ENCODE peak calls at places on chromosomes 16 and 17, in nine cellular contexts. G, W, E, F, H, X, K, P and Y are unnamed samples.

GRCh38 chr16:25110392-25110947 is 1.1 kb upstream of the LCMT1 start:
- DNase-seq in G (peak), W (no peak), E (no peak), F (no peak), H (no peak), X (no peak), K (no peak), P (no peak), Y (no peak)

GRCh38 chr16:84055366-84055765 is 12.8 kb upstream of the SLC38A8 start:
- DNase-seq in G (no peak), W (peak), E (no peak), F (no peak), H (no peak), X (no peak), K (no peak), P (no peak), Y (no peak)

GRCh38 chr16:66300501-66300900 is 66.0 kb upstream of the CDH5 start:
- DNase-seq in G (no peak), W (no peak), E (no peak), F (no peak), H (no peak), X (no peak), K (no peak), P (no peak), Y (no peak)

GRCh38 chr17:60353773-60354172 is 38.2 kb downstream of the USP32 start:
- DNase-seq in G (no peak), W (no peak), E (no peak), F (no peak), H (no peak), X (no peak), K (no peak), P (no peak), Y (no peak)

GRCh38 chr16:2742323-2743006 is 10.0 kb upstream of the SRRM2 start:
- DNase-seq in G (no peak), W (peak), E (no peak), F (no peak), H (no peak), X (no peak), K (no peak), P (no peak), Y (no peak)

GRCh38 chr17:13704333-13704732 is 102.6 kb upstream of the HS3ST3A1 start:
- DNase-seq in G (no peak), W (no peak), E (no peak), F (peak), H (no peak), X (no peak), K (peak), P (no peak), Y (no peak)

GRCh38 chr17:56230660-56231059 is 77.4 kb downstream of the ANKFN1 start:
- DNase-seq in G (no peak), W (peak), E (no peak), F (no peak), H (peak), X (no peak), K (peak), P (no peak), Y (no peak)

GRCh38 chr16:11256657-11257130 is 690 bp upstream of the SOCS1 start:
- DNase-seq in G (no peak), W (peak), E (no peak), F (peak), H (peak), X (peak), K (peak), P (no peak), Y (no peak)

GRCh38 chr17:57988301-57989010 is 402 bp upstream of the VEZF1 start:
- DNase-seq in G (peak), W (peak), E (peak), F (peak), H (peak), X (peak), K (peak), P (peak), Y (peak)

GRCh38 chr16:3579776-3580175 is 2.6 kb upstream of the NLRC3 start:
- DNase-seq in G (no peak), W (no peak), E (no peak), F (no peak), H (no peak), X (no peak), K (no peak), P (no peak), Y (no peak)

GRCh38 chr17:2883544-2884203 is 87.4 kb downstream of the RAP1GAP2 start:
- DNase-seq in G (no peak), W (peak), E (no peak), F (peak), H (no peak), X (no peak), K (peak), P (no peak), Y (peak)

GRCh38 chr17:64315032-64315490 is 52.0 kb upstream of the TEX2 start:
- DNase-seq in G (peak), W (peak), E (no peak), F (no peak), H (peak), X (peak), K (peak), P (peak), Y (no peak)

GRCh38 chr17:72030067-72030899 is 90.5 kb upstream of the SOX9 start:
- DNase-seq in G (peak), W (peak), E (peak), F (peak), H (peak), X (no peak), K (peak), P (peak), Y (peak)

GRCh38 chr16:9334091-9334490 is 242.6 kb downstream of the HAPSTR1 start:
- DNase-seq in G (no peak), W (no peak), E (no peak), F (no peak), H (no peak), X (no peak), K (no peak), P (no peak), Y (no peak)

GRCh38 chr16:48041861-48042435 is 113.8 kb downstream of the ABCC12 start:
- DNase-seq in G (peak), W (no peak), E (no peak), F (no peak), H (no peak), X (no peak), K (no peak), P (no peak), Y (no peak)

GRCh38 chr16:13510425-13511151 is 409.4 kb upstream of the ERCC4 start:
- DNase-seq in G (no peak), W (no peak), E (no peak), F (no peak), H (no peak), X (no peak), K (no peak), P (no peak), Y (no peak)

GRCh38 chr16:50021509-50021908 is 3.5 kb upstream of the CNEP1R1 start:
- DNase-seq in G (no peak), W (no peak), E (peak), F (peak), H (no peak), X (no peak), K (peak), P (no peak), Y (no peak)

GRCh38 chr17:48258317-48258716 is 150.8 kb downstream of the SNX11 start:
- DNase-seq in G (no peak), W (no peak), E (no peak), F (no peak), H (no peak), X (no peak), K (no peak), P (no peak), Y (no peak)

GRCh38 chr16:19184823-19185509 is 16.9 kb downstream of the SYT17 start:
- DNase-seq in G (no peak), W (no peak), E (no peak), F (peak), H (no peak), X (no peak), K (no peak), P (no peak), Y (no peak)

GRCh38 chr16:5042574-5043171 is 8.9 kb upstream of the NAGPA start:
- DNase-seq in G (no peak), W (no peak), E (no peak), F (peak), H (no peak), X (no peak), K (no peak), P (no peak), Y (peak)

GRCh38 chr16:77402118-77402517 is 32.7 kb downstream of the ADAMTS18 start:
- DNase-seq in G (peak), W (no peak), E (no peak), F (no peak), H (no peak), X (no peak), K (no peak), P (no peak), Y (no peak)

GRCh38 chr16:10172848-10173655 is 9.2 kb downstream of the GRIN2A start:
- DNase-seq in G (peak), W (no peak), E (peak), F (no peak), H (no peak), X (no peak), K (no peak), P (no peak), Y (peak)

GRCh38 chr16:11161974-11162373 is 94.0 kb downstream of the SOCS1 start:
- DNase-seq in G (peak), W (no peak), E (no peak), F (no peak), H (no peak), X (no peak), K (peak), P (no peak), Y (no peak)

GRCh38 chr17:14840616-14841231 is 424.4 kb downstream of the PMP22 start:
- DNase-seq in G (no peak), W (no peak), E (no peak), F (peak), H (no peak), X (no peak), K (no peak), P (no peak), Y (peak)

GRCh38 chr17:59004338-59005111 is 102.2 kb downstream of the TRIM37 start:
- DNase-seq in G (peak), W (no peak), E (peak), F (peak), H (peak), X (no peak), K (peak), P (peak), Y (peak)

GRCh38 chr17:7114875-7115614 is 423 bp upstream of the ASGR2 start:
- DNase-seq in G (no peak), W (no peak), E (no peak), F (no peak), H (peak), X (no peak), K (no peak), P (no peak), Y (no peak)

GRCh38 chr17:1686086-1686485 is 1.4 kb upstream of the PRPF8 start:
- DNase-seq in G (no peak), W (no peak), E (no peak), F (peak), H (no peak), X (no peak), K (no peak), P (no peak), Y (no peak)

GRCh38 chr16:54052271-54052670 is 234.3 kb downstream of the IRX3 start:
- DNase-seq in G (no peak), W (no peak), E (no peak), F (no peak), H (no peak), X (no peak), K (no peak), P (no peak), Y (no peak)

GRCh38 chr16:9048302-9048700 is 43.1 kb upstream of the HAPSTR1 start:
- DNase-seq in G (no peak), W (no peak), E (no peak), F (peak), H (peak), X (no peak), K (no peak), P (no peak), Y (no peak)

GRCh38 chr16:3249020-3249419 is 7.4 kb downstream of the MEFV start:
- DNase-seq in G (no peak), W (no peak), E (no peak), F (no peak), H (no peak), X (no peak), K (no peak), P (no peak), Y (no peak)

GRCh38 chr17:29458066-29458465 is 67.9 kb downstream of the TAOK1 start:
- DNase-seq in G (no peak), W (no peak), E (no peak), F (no peak), H (no peak), X (no peak), K (no peak), P (no peak), Y (no peak)

GRCh38 chr17:80968602-80969029 is 23.0 kb upstream of the CHMP6 start:
- DNase-seq in G (peak), W (no peak), E (no peak), F (no peak), H (no peak), X (peak), K (peak), P (peak), Y (no peak)

GRCh38 chr17:14461131-14461530 is 160.2 kb downstream of the HS3ST3B1 start:
- DNase-seq in G (no peak), W (no peak), E (no peak), F (no peak), H (no peak), X (no peak), K (no peak), P (no peak), Y (no peak)

GRCh38 chr17:13485327-13485726 is 116.4 kb downstream of the HS3ST3A1 start:
- DNase-seq in G (no peak), W (no peak), E (no peak), F (no peak), H (no peak), X (no peak), K (no peak), P (no peak), Y (no peak)

GRCh38 chr16:979859-980594 is 1.5 kb upstream of the SOX8 start:
- DNase-seq in G (no peak), W (no peak), E (no peak), F (no peak), H (no peak), X (no peak), K (no peak), P (no peak), Y (no peak)

GRCh38 chr17:51820252-51820651 is 338.3 kb downstream of the CA10 start:
- DNase-seq in G (no peak), W (no peak), E (no peak), F (no peak), H (no peak), X (no peak), K (no peak), P (no peak), Y (no peak)

GRCh38 chr17:8057691-8058114 is 18.8 kb downstream of the ALOX15B start:
- DNase-seq in G (peak), W (no peak), E (peak), F (peak), H (peak), X (peak), K (peak), P (no peak), Y (peak)

GRCh38 chr16:303760-304505 is 21.0 kb downstream of the PDIA2 start:
- DNase-seq in G (no peak), W (no peak), E (no peak), F (no peak), H (no peak), X (no peak), K (no peak), P (no peak), Y (no peak)

GRCh38 chr17:32755045-32755805 is 121.7 kb downstream of the MYO1D start:
- DNase-seq in G (peak), W (no peak), E (peak), F (peak), H (no peak), X (no peak), K (peak), P (no peak), Y (peak)

GRCh38 chr16:28575446-28576109 is 21.3 kb downstream of the SULT1A2 start:
- DNase-seq in G (no peak), W (no peak), E (no peak), F (no peak), H (no peak), X (no peak), K (no peak), P (no peak), Y (no peak)